ENCODE peak calls at places on chromosomes 12 and 14, in seven cellular contexts. One of them, this sample, is unnamed.

GRCh38 chr12:91804533-91804932 is 341.1 kb downstream of the BTG1 start:
- DNase-seq in heart left ventricle: no peak
- DNase-seq in effector memory CD4-positive, alpha-beta T cell: no peak
- DNase-seq in left ventricle myocardium inferior: no peak
- DNase-seq in dorsolateral prefrontal cortex: no peak
- DNase-seq in neuronal stem cell: no peak
- DNase-seq in lower lobe of right lung: no peak
- DNase-seq in this sample: no peak

GRCh38 chr14:105482486-105483110 is 4.1 kb upstream of the CRIP1 start:
- DNase-seq in heart left ventricle: no peak
- DNase-seq in effector memory CD4-positive, alpha-beta T cell: no peak
- DNase-seq in neuronal stem cell: no peak
- DNase-seq in lower lobe of right lung: no peak
- DNase-seq in dorsolateral prefrontal cortex: no peak
- DNase-seq in left ventricle myocardium inferior: no peak
- DNase-seq in this sample: no peak

GRCh38 chr14:53979747-53980642 is 23.4 kb upstream of the BMP4 start:
- DNase-seq in neuronal stem cell: no peak
- DNase-seq in heart left ventricle: no peak
- DNase-seq in left ventricle myocardium inferior: peak
- DNase-seq in effector memory CD4-positive, alpha-beta T cell: no peak
- DNase-seq in dorsolateral prefrontal cortex: no peak
- DNase-seq in lower lobe of right lung: no peak
- DNase-seq in this sample: no peak

GRCh38 chr12:110256780-110257431 is 24.1 kb upstream of the ATP2A2 start:
- DNase-seq in dorsolateral prefrontal cortex: no peak
- DNase-seq in neuronal stem cell: no peak
- DNase-seq in effector memory CD4-positive, alpha-beta T cell: no peak
- DNase-seq in left ventricle myocardium inferior: peak
- DNase-seq in heart left ventricle: peak
- DNase-seq in lower lobe of right lung: peak
- DNase-seq in this sample: no peak

GRCh38 chr12:13293086-13293485 is 96.6 kb downstream of the EMP1 start:
- DNase-seq in heart left ventricle: no peak
- DNase-seq in lower lobe of right lung: no peak
- DNase-seq in left ventricle myocardium inferior: no peak
- DNase-seq in dorsolateral prefrontal cortex: no peak
- DNase-seq in neuronal stem cell: no peak
- DNase-seq in effector memory CD4-positive, alpha-beta T cell: no peak
- DNase-seq in this sample: no peak

GRCh38 chr12:79983969-79984629 is 49.2 kb upstream of the PPP1R12A start:
- DNase-seq in lower lobe of right lung: no peak
- DNase-seq in neuronal stem cell: no peak
- DNase-seq in effector memory CD4-positive, alpha-beta T cell: no peak
- DNase-seq in dorsolateral prefrontal cortex: no peak
- DNase-seq in left ventricle myocardium inferior: no peak
- DNase-seq in heart left ventricle: no peak
- DNase-seq in this sample: no peak

GRCh38 chr12:64583395-64584172 is 26.7 kb upstream of the RASSF3 start:
- DNase-seq in left ventricle myocardium inferior: no peak
- DNase-seq in dorsolateral prefrontal cortex: no peak
- DNase-seq in lower lobe of right lung: no peak
- DNase-seq in heart left ventricle: no peak
- DNase-seq in effector memory CD4-positive, alpha-beta T cell: no peak
- DNase-seq in neuronal stem cell: no peak
- DNase-seq in this sample: no peak

GRCh38 chr12:120369476-120370342 is 745 bp upstream of the MSI1 start:
- DNase-seq in heart left ventricle: no peak
- DNase-seq in left ventricle myocardium inferior: no peak
- DNase-seq in neuronal stem cell: no peak
- DNase-seq in effector memory CD4-positive, alpha-beta T cell: no peak
- DNase-seq in dorsolateral prefrontal cortex: no peak
- DNase-seq in lower lobe of right lung: no peak
- DNase-seq in this sample: no peak

GRCh38 chr12:47927346-47927745 is 22.6 kb upstream of the VDR start:
- DNase-seq in heart left ventricle: no peak
- DNase-seq in neuronal stem cell: no peak
- DNase-seq in effector memory CD4-positive, alpha-beta T cell: no peak
- DNase-seq in lower lobe of right lung: no peak
- DNase-seq in dorsolateral prefrontal cortex: no peak
- DNase-seq in left ventricle myocardium inferior: no peak
- DNase-seq in this sample: no peak

GRCh38 chr14:73753043-73753886 is 39.1 kb upstream of the PNMA1 start:
- DNase-seq in left ventricle myocardium inferior: peak
- DNase-seq in heart left ventricle: no peak
- DNase-seq in neuronal stem cell: no peak
- DNase-seq in lower lobe of right lung: no peak
- DNase-seq in effector memory CD4-positive, alpha-beta T cell: peak
- DNase-seq in dorsolateral prefrontal cortex: no peak
- DNase-seq in this sample: no peak

GRCh38 chr12:72197790-72198189 is 74.4 kb upstream of the TRHDE start:
- DNase-seq in left ventricle myocardium inferior: no peak
- DNase-seq in heart left ventricle: no peak
- DNase-seq in neuronal stem cell: no peak
- DNase-seq in dorsolateral prefrontal cortex: no peak
- DNase-seq in lower lobe of right lung: no peak
- DNase-seq in effector memory CD4-positive, alpha-beta T cell: no peak
- DNase-seq in this sample: no peak

GRCh38 chr12:48175613-48176416 is 7.6 kb upstream of the CCDC184 start:
- DNase-seq in dorsolateral prefrontal cortex: no peak
- DNase-seq in effector memory CD4-positive, alpha-beta T cell: no peak
- DNase-seq in neuronal stem cell: no peak
- DNase-seq in left ventricle myocardium inferior: no peak
- DNase-seq in lower lobe of right lung: no peak
- DNase-seq in heart left ventricle: no peak
- DNase-seq in this sample: no peak

GRCh38 chr14:67567654-67568053 is 32.4 kb downstream of the PIGH start:
- DNase-seq in dorsolateral prefrontal cortex: no peak
- DNase-seq in neuronal stem cell: no peak
- DNase-seq in lower lobe of right lung: no peak
- DNase-seq in effector memory CD4-positive, alpha-beta T cell: no peak
- DNase-seq in heart left ventricle: no peak
- DNase-seq in left ventricle myocardium inferior: no peak
- DNase-seq in this sample: no peak

GRCh38 chr12:115264605-115265004 is 580.6 kb upstream of the TBX3 start:
- DNase-seq in heart left ventricle: no peak
- DNase-seq in neuronal stem cell: no peak
- DNase-seq in effector memory CD4-positive, alpha-beta T cell: no peak
- DNase-seq in lower lobe of right lung: no peak
- DNase-seq in dorsolateral prefrontal cortex: no peak
- DNase-seq in left ventricle myocardium inferior: no peak
- DNase-seq in this sample: no peak

GRCh38 chr14:32481707-32482106 is 152.6 kb downstream of the AKAP6 start:
- DNase-seq in lower lobe of right lung: no peak
- DNase-seq in dorsolateral prefrontal cortex: no peak
- DNase-seq in neuronal stem cell: no peak
- DNase-seq in left ventricle myocardium inferior: no peak
- DNase-seq in effector memory CD4-positive, alpha-beta T cell: no peak
- DNase-seq in heart left ventricle: no peak
- DNase-seq in this sample: no peak

GRCh38 chr14:104291123-104292000 is 153.0 kb downstream of the KIF26A start:
- DNase-seq in left ventricle myocardium inferior: peak
- DNase-seq in effector memory CD4-positive, alpha-beta T cell: no peak
- DNase-seq in neuronal stem cell: peak
- DNase-seq in dorsolateral prefrontal cortex: peak
- DNase-seq in heart left ventricle: peak
- DNase-seq in lower lobe of right lung: peak
- DNase-seq in this sample: no peak

GRCh38 chr14:91896419-91896818 is 29.1 kb upstream of the TC2N start:
- DNase-seq in effector memory CD4-positive, alpha-beta T cell: no peak
- DNase-seq in left ventricle myocardium inferior: no peak
- DNase-seq in dorsolateral prefrontal cortex: no peak
- DNase-seq in lower lobe of right lung: no peak
- DNase-seq in heart left ventricle: no peak
- DNase-seq in neuronal stem cell: no peak
- DNase-seq in this sample: no peak

GRCh38 chr14:91899777-91900176 is 32.4 kb upstream of the TC2N start:
- DNase-seq in left ventricle myocardium inferior: no peak
- DNase-seq in heart left ventricle: no peak
- DNase-seq in neuronal stem cell: no peak
- DNase-seq in lower lobe of right lung: no peak
- DNase-seq in effector memory CD4-positive, alpha-beta T cell: no peak
- DNase-seq in dorsolateral prefrontal cortex: no peak
- DNase-seq in this sample: no peak

GRCh38 chr14:91899213-91899612 is 31.9 kb upstream of the TC2N start:
- DNase-seq in lower lobe of right lung: no peak
- DNase-seq in left ventricle myocardium inferior: no peak
- DNase-seq in heart left ventricle: no peak
- DNase-seq in neuronal stem cell: no peak
- DNase-seq in dorsolateral prefrontal cortex: no peak
- DNase-seq in effector memory CD4-positive, alpha-beta T cell: no peak
- DNase-seq in this sample: no peak

GRCh38 chr14:91897121-91897701 is 29.9 kb upstream of the TC2N start:
- DNase-seq in neuronal stem cell: no peak
- DNase-seq in lower lobe of right lung: peak
- DNase-seq in left ventricle myocardium inferior: peak
- DNase-seq in effector memory CD4-positive, alpha-beta T cell: no peak
- DNase-seq in dorsolateral prefrontal cortex: peak
- DNase-seq in heart left ventricle: no peak
- DNase-seq in this sample: peak

DNA sequence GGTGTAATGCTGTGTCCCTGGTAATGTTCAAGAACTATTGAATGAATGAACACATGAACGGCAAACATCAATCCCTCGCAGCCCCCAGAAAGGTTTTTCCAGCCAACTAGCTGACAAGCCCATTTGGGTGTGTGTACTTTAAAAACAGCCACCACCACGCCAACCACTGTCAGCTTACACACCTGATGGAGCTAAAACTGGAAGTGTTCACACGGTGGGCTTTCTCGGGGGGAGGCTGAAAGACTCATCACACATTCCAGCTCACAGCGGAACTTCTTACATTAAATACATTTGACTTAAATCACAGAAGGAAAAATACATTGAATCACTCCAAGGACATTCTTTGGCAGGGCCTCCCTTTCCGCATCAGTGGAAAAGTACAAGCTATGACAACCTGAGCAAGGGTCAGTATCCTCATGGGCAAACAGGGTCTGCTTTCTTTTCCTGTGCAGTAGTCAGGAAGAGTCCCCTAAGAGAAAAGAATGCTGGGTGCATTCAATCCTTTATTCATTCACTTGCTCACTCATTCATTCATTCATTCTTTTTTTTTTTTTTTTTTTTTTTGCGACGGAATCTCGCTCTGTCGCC is 31.0 kb upstream of the TC2N start:
- DNase-seq in left ventricle myocardium inferior: no peak
- DNase-seq in neuronal stem cell: no peak
- DNase-seq in dorsolateral prefrontal cortex: no peak
- DNase-seq in heart left ventricle: no peak
- DNase-seq in effector memory CD4-positive, alpha-beta T cell: no peak
- DNase-seq in lower lobe of right lung: no peak
- DNase-seq in this sample: no peak
- H3K27ac ChIP-seq in left ventricle myocardium inferior: peak
- H3K27ac ChIP-seq in neuronal stem cell: no peak
- H3K27ac ChIP-seq in dorsolateral prefrontal cortex: no peak
- H3K27ac ChIP-seq in heart left ventricle: no peak
- H3K27ac ChIP-seq in effector memory CD4-positive, alpha-beta T cell: no peak
- H3K27ac ChIP-seq in lower lobe of right lung: peak
- H3K27ac ChIP-seq in this sample: no peak

DNA sequence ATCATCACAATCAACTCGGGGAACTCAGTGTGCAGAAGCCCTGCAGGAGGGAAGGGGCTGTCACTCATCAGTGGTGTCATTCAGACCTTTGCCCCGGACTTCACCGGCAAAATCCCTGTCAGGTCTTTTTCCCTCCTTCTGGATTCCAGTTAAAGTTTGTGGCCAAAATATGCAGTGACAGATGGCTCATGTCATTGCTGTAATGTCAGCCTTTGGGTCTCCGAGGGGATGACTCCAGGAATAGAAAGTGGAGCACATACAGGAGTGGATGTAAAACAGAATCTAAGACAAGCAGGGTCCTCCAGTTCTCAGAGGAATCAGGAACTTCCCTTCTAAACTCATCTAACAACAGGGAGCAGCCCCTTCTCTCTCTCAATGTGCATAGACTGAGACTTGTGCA is 130.3 kb upstream of the RASSF8 start:
- DNase-seq in lower lobe of right lung: no peak
- DNase-seq in dorsolateral prefrontal cortex: no peak
- DNase-seq in effector memory CD4-positive, alpha-beta T cell: no peak
- DNase-seq in neuronal stem cell: no peak
- DNase-seq in left ventricle myocardium inferior: no peak
- DNase-seq in heart left ventricle: no peak
- DNase-seq in this sample: no peak
- H3K27ac ChIP-seq in lower lobe of right lung: no peak
- H3K27ac ChIP-seq in dorsolateral prefrontal cortex: no peak
- H3K27ac ChIP-seq in effector memory CD4-positive, alpha-beta T cell: no peak
- H3K27ac ChIP-seq in neuronal stem cell: no peak
- H3K27ac ChIP-seq in left ventricle myocardium inferior: no peak
- H3K27ac ChIP-seq in heart left ventricle: no peak
- H3K27ac ChIP-seq in this sample: no peak

GRCh38 chr14:58665773-58666500 is 28.2 kb downstream of the DACT1 start:
- DNase-seq in heart left ventricle: no peak
- DNase-seq in neuronal stem cell: no peak
- DNase-seq in dorsolateral prefrontal cortex: no peak
- DNase-seq in left ventricle myocardium inferior: no peak
- DNase-seq in lower lobe of right lung: no peak
- DNase-seq in effector memory CD4-positive, alpha-beta T cell: no peak
- DNase-seq in this sample: no peak
- H3K27ac ChIP-seq in heart left ventricle: no peak
- H3K27ac ChIP-seq in neuronal stem cell: no peak
- H3K27ac ChIP-seq in dorsolateral prefrontal cortex: no peak
- H3K27ac ChIP-seq in left ventricle myocardium inferior: no peak
- H3K27ac ChIP-seq in lower lobe of right lung: no peak
- H3K27ac ChIP-seq in effector memory CD4-positive, alpha-beta T cell: no peak
- H3K27ac ChIP-seq in this sample: no peak

GRCh38 chr14:75229576-75229922 is 49.1 kb upstream of the FOS start:
- DNase-seq in dorsolateral prefrontal cortex: no peak
- DNase-seq in neuronal stem cell: no peak
- DNase-seq in left ventricle myocardium inferior: no peak
- DNase-seq in effector memory CD4-positive, alpha-beta T cell: no peak
- DNase-seq in lower lobe of right lung: no peak
- DNase-seq in heart left ventricle: no peak
- DNase-seq in this sample: no peak
- H3K27ac ChIP-seq in dorsolateral prefrontal cortex: peak
- H3K27ac ChIP-seq in neuronal stem cell: no peak
- H3K27ac ChIP-seq in left ventricle myocardium inferior: peak
- H3K27ac ChIP-seq in effector memory CD4-positive, alpha-beta T cell: peak
- H3K27ac ChIP-seq in lower lobe of right lung: no peak
- H3K27ac ChIP-seq in heart left ventricle: no peak
- H3K27ac ChIP-seq in this sample: peak

GRCh38 chr12:93788853-93789252 is 111.7 kb downstream of the CRADD start:
- DNase-seq in neuronal stem cell: no peak
- DNase-seq in lower lobe of right lung: no peak
- DNase-seq in heart left ventricle: no peak
- DNase-seq in dorsolateral prefrontal cortex: no peak
- DNase-seq in left ventricle myocardium inferior: no peak
- DNase-seq in effector memory CD4-positive, alpha-beta T cell: no peak
- DNase-seq in this sample: no peak
- H3K27ac ChIP-seq in neuronal stem cell: no peak
- H3K27ac ChIP-seq in lower lobe of right lung: no peak
- H3K27ac ChIP-seq in heart left ventricle: no peak
- H3K27ac ChIP-seq in dorsolateral prefrontal cortex: no peak
- H3K27ac ChIP-seq in left ventricle myocardium inferior: no peak
- H3K27ac ChIP-seq in effector memory CD4-positive, alpha-beta T cell: no peak
- H3K27ac ChIP-seq in this sample: no peak

DNA sequence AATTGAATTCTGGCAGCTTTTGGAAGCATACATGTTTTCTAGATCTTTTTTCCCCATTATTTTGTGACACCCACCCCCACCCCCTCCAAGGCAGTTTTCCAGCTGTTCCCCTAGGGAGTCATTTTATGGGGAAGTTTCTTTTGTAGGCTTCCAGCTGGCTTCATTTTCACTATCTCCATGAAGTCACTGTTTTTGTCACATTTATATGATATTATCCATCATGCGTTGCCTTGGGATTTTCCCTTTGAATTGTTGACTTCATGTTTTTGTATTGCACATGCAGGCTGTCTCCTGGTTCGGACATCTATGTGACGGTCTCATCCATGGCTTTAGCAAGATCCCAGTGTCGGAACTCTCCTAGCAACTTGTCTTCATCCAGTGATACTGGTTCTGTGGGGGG is 233.5 kb upstream of the RGS6 start:
- DNase-seq in left ventricle myocardium inferior: no peak
- DNase-seq in dorsolateral prefrontal cortex: no peak
- DNase-seq in heart left ventricle: no peak
- DNase-seq in effector memory CD4-positive, alpha-beta T cell: no peak
- DNase-seq in lower lobe of right lung: no peak
- DNase-seq in neuronal stem cell: no peak
- DNase-seq in this sample: no peak
- H3K27ac ChIP-seq in left ventricle myocardium inferior: no peak
- H3K27ac ChIP-seq in dorsolateral prefrontal cortex: no peak
- H3K27ac ChIP-seq in heart left ventricle: no peak
- H3K27ac ChIP-seq in effector memory CD4-positive, alpha-beta T cell: no peak
- H3K27ac ChIP-seq in lower lobe of right lung: no peak
- H3K27ac ChIP-seq in neuronal stem cell: no peak
- H3K27ac ChIP-seq in this sample: no peak